ENCODE peak calls at places on chromosomes 2 and 18, in five cellular contexts. One of them, this sample, is unnamed.
A peak's percentile ranks its signal among the peaks of the same experiment; 100 is the strongest.

GRCh38 chr18:12031836-12032235 is 50.5 kb downstream of the IMPA2 start:
- DNase-seq in K562: no peak
- DNase-seq in SK-N-SH: no peak
- DNase-seq in HepG2: no peak
- DNase-seq in NT2/D1: no peak
- DNase-seq in this sample: no peak

GRCh38 chr2:202950592-202950991 is 38.5 kb downstream of the CARF start:
- DNase-seq in SK-N-SH: no peak
- DNase-seq in NT2/D1: no peak
- DNase-seq in HepG2: no peak
- DNase-seq in K562: peak; percentile 33
- DNase-seq in this sample: no peak

GRCh38 chr18:39841133-39842041 is 2113.6 kb upstream of the PIK3C3 start:
- DNase-seq in NT2/D1: peak; percentile 6
- DNase-seq in HepG2: peak; percentile 60
- DNase-seq in K562: no peak
- DNase-seq in SK-N-SH: peak; percentile 84
- DNase-seq in this sample: peak; percentile 28

GRCh38 chr18:9557250-9557943 is 57.0 kb downstream of the PPP4R1 start:
- DNase-seq in K562: no peak
- DNase-seq in NT2/D1: no peak
- DNase-seq in HepG2: peak; percentile 59
- DNase-seq in SK-N-SH: no peak
- DNase-seq in this sample: no peak

GRCh38 chr2:126620302-126620701 is 35.7 kb upstream of the GYPC start:
- DNase-seq in NT2/D1: no peak
- DNase-seq in SK-N-SH: no peak
- DNase-seq in K562: no peak
- DNase-seq in HepG2: no peak
- DNase-seq in this sample: no peak

GRCh38 chr2:152376968-152377367 is 42.0 kb downstream of the FMNL2 start:
- DNase-seq in NT2/D1: no peak
- DNase-seq in HepG2: no peak
- DNase-seq in K562: no peak
- DNase-seq in SK-N-SH: no peak
- DNase-seq in this sample: no peak

GRCh38 chr18:72995558-72995957 is 127.8 kb upstream of the NETO1 start:
- DNase-seq in K562: no peak
- DNase-seq in NT2/D1: no peak
- DNase-seq in SK-N-SH: no peak
- DNase-seq in HepG2: no peak
- DNase-seq in this sample: no peak

GRCh38 chr2:148058641-148059040 is 37.8 kb downstream of the MBD5 start:
- DNase-seq in NT2/D1: no peak
- DNase-seq in HepG2: no peak
- DNase-seq in K562: no peak
- DNase-seq in SK-N-SH: no peak
- DNase-seq in this sample: no peak

GRCh38 chr2:55365303-55365702 is 54.4 kb downstream of the CCDC88A start:
- DNase-seq in HepG2: no peak
- DNase-seq in K562: peak; percentile 15
- DNase-seq in SK-N-SH: no peak
- DNase-seq in NT2/D1: no peak
- DNase-seq in this sample: no peak

GRCh38 chr2:210252699-210253606 is 27.7 kb upstream of the ACADL start:
- DNase-seq in K562: no peak
- DNase-seq in HepG2: no peak
- DNase-seq in SK-N-SH: no peak
- DNase-seq in NT2/D1: no peak
- DNase-seq in this sample: no peak

DNA sequence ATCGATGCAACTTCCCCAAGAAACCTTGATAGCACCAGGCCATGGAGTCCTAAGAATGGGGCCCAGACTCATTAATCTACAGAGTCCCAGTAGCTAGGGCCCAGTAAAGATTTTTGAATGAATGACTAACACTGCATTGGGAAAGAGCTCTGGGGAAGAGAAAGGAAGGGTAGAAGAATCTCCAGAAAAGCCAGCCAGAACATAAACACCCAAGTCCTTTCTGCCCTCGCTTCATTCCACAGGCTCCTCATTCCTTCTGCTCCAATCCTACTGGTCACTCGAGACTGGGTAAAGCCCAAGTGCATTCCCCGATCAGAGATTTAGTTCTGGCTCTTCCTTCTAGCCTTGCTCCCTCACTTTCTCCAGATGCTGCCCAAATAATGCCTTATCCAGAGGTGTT is 44.3 kb downstream of the CYRIA start:
- DNase-seq in SK-N-SH: no peak
- DNase-seq in HepG2: no peak
- DNase-seq in NT2/D1: no peak
- DNase-seq in K562: no peak
- DNase-seq in this sample: no peak
- TF ChIP-seq YY1 in SK-N-SH: no peak
- TF ChIP-seq YY1 in HepG2: no peak
- TF ChIP-seq YY1 in NT2/D1: no peak
- TF ChIP-seq YY1 in K562: no peak
- TF ChIP-seq YY1 in this sample: no peak

GRCh38 chr2:68045337-68045736 is 17.5 kb downstream of the C1D start:
- DNase-seq in HepG2: no peak
- DNase-seq in K562: no peak
- DNase-seq in NT2/D1: no peak
- DNase-seq in SK-N-SH: peak; percentile 52
- DNase-seq in this sample: no peak
- TF ChIP-seq YY1 in HepG2: no peak
- TF ChIP-seq YY1 in K562: no peak
- TF ChIP-seq YY1 in NT2/D1: no peak
- TF ChIP-seq YY1 in SK-N-SH: peak; percentile 60
- TF ChIP-seq YY1 in this sample: no peak

GRCh38 chr2:218328294-218328693 is 28.4 kb upstream of the CATIP start:
- DNase-seq in HepG2: no peak
- DNase-seq in SK-N-SH: no peak
- DNase-seq in NT2/D1: no peak
- DNase-seq in K562: no peak
- DNase-seq in this sample: no peak

GRCh38 chr2:218327451-218327850 is 29.2 kb upstream of the CATIP start:
- DNase-seq in HepG2: no peak
- DNase-seq in K562: no peak
- DNase-seq in SK-N-SH: no peak
- DNase-seq in NT2/D1: no peak
- DNase-seq in this sample: no peak

GRCh38 chr2:218326315-218326714 is 30.3 kb upstream of the CATIP start:
- DNase-seq in NT2/D1: no peak
- DNase-seq in SK-N-SH: no peak
- DNase-seq in K562: no peak
- DNase-seq in HepG2: no peak
- DNase-seq in this sample: no peak

GRCh38 chr2:218323526-218324472 is 31.5 kb upstream of the TMBIM1 start:
- DNase-seq in HepG2: peak; percentile 66
- DNase-seq in K562: no peak
- DNase-seq in NT2/D1: peak; percentile 40
- DNase-seq in SK-N-SH: no peak
- DNase-seq in this sample: no peak

GRCh38 chr2:218325566-218326160 is 31.0 kb upstream of the CATIP start:
- DNase-seq in NT2/D1: no peak
- DNase-seq in SK-N-SH: no peak
- DNase-seq in K562: no peak
- DNase-seq in HepG2: no peak
- DNase-seq in this sample: no peak
- TF ChIP-seq YY1 in NT2/D1: no peak
- TF ChIP-seq YY1 in SK-N-SH: no peak
- TF ChIP-seq YY1 in K562: no peak
- TF ChIP-seq YY1 in HepG2: no peak
- TF ChIP-seq YY1 in this sample: no peak

DNA sequence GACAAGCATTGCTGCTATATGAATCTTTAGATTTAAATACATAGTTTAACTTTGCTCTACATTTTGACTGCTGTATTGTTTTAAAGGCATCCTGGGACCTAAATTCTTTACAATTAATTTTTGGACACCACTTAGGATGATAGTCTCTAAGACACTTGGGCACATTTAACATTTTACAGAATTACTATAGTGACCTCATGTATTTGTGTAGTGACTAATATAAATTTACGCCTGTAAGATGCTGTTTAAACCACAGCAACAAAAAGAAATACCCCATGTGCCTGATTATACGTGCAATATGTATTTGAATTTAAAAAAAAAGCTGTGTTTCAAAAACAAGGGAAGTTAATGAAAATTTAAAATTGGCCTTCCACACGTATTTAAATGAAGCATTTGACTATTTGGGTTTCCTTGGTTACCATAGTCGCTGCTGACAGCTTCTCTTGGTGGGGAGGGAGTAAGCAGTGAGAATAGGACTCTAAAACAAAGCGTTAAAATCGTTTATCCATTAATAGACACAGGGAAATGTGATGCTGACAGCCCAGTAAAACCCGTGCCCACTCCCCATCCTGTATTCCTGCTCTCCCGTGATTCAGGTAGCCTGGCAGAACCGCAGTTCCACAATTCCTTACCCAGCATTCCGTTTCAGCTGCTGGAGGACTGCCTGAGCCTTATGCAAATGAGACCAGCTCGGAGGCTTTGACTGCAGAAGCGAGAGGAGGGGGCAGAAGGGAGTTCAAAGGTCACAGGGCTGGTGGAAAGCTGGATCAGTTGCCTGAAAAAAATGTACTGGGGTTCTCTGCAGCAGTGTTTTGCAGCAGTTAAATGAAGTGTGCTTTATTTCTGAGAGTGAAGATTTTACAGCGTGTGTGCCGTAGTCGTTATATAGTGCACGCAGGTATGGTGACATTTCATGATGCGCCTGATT is 104.3 kb downstream of the CSRNP3 start:
- DNase-seq in HepG2: peak; percentile 78
- DNase-seq in K562: no peak
- DNase-seq in NT2/D1: peak; percentile 76
- DNase-seq in SK-N-SH: peak; percentile 63
- DNase-seq in this sample: no peak
- TF ChIP-seq YY1 in HepG2: no peak
- TF ChIP-seq YY1 in K562: no peak
- TF ChIP-seq YY1 in NT2/D1: no peak
- TF ChIP-seq YY1 in SK-N-SH: no peak
- TF ChIP-seq YY1 in this sample: no peak

GRCh38 chr2:121375621-121376159 is 90.7 kb upstream of the TFCP2L1 start:
- DNase-seq in HepG2: no peak
- DNase-seq in NT2/D1: no peak
- DNase-seq in K562: no peak
- DNase-seq in SK-N-SH: no peak
- DNase-seq in this sample: no peak
- TF ChIP-seq YY1 in HepG2: no peak
- TF ChIP-seq YY1 in NT2/D1: no peak
- TF ChIP-seq YY1 in K562: no peak
- TF ChIP-seq YY1 in SK-N-SH: no peak
- TF ChIP-seq YY1 in this sample: no peak